ENCODE peak calls at places on chromosomes 1 and 21, in five cellular contexts. Z is K562, P is GM23338, C is GM23248, A is IMR-90. N is an unnamed sample.

GRCh38 chr1:165068716-165069115 is 287.8 kb downstream of the LMX1A start:
- DNase-seq in A (no peak), C (peak), P (no peak), Z (no peak), N (no peak)

GRCh38 chr1:115299266-115299665 is 38.8 kb downstream of the NGF start:
- DNase-seq in P (peak), Z (no peak), C (no peak), A (no peak), N (no peak)

GRCh38 chr1:48061162-48062136 is 64.3 kb upstream of the TRABD2B start:
- DNase-seq in P (peak), Z (peak), C (peak), A (peak), N (peak)

GRCh38 chr1:110341872-110342331 is 2.7 kb downstream of the RBM15 start:
- DNase-seq in C (no peak), Z (no peak), P (no peak), A (no peak), N (no peak)

GRCh38 chr1:153610334-153611023 is 2.5 kb downstream of the S100A16 start:
- DNase-seq in A (peak), P (no peak), C (peak), Z (peak), N (no peak)

GRCh38 chr1:56686171-56686570 is 41.1 kb downstream of the PRKAA2 start:
- DNase-seq in A (peak), P (no peak), Z (no peak), C (peak), N (no peak)

GRCh38 chr1:118902299-118903270 is 85.6 kb downstream of the TBX15 start:
- DNase-seq in Z (no peak), P (no peak), C (peak), A (no peak), N (no peak)

GRCh38 chr1:111736548-111737215 is 2.5 kb downstream of the INKA2 start:
- DNase-seq in Z (no peak), C (no peak), P (no peak), A (peak), N (no peak)

GRCh38 chr1:86155807-86156561 is 588 bp downstream of the COL24A1 start:
- DNase-seq in P (peak), A (peak), Z (no peak), C (peak), N (no peak)

GRCh38 chr1:37808369-37809319 is 636 bp upstream of the YRDC start:
- DNase-seq in Z (peak), C (peak), P (peak), A (peak), N (peak)

GRCh38 chr1:93419344-93419743 is 28.6 kb upstream of the FNBP1L start:
- DNase-seq in Z (no peak), A (no peak), C (no peak), P (no peak), N (no peak)

GRCh38 chr21:36235058-36235582 is 78.5 kb downstream of the DOP1B start:
- DNase-seq in P (no peak), A (no peak), Z (no peak), C (no peak), N (no peak)

GRCh38 chr1:48223372-48224081 is 1.0 kb downstream of the SLC5A9 start:
- DNase-seq in A (no peak), Z (no peak), P (no peak), C (no peak), N (no peak)

GRCh38 chr1:29519733-29520132 is 283.4 kb downstream of the PTPRU start:
- DNase-seq in A (no peak), P (no peak), Z (no peak), C (peak), N (no peak)

GRCh38 chr21:15031790-15032357 is 32.9 kb downstream of the NRIP1 start:
- DNase-seq in P (no peak), A (peak), C (peak), Z (no peak), N (no peak)

GRCh38 chr1:235525314-235525713 is 21.1 kb upstream of the B3GALNT2 start:
- DNase-seq in C (peak), P (no peak), A (peak), Z (no peak), N (no peak)

GRCh38 chr1:119673171-119673940 is 25.3 kb upstream of the ZNF697 start:
- DNase-seq in P (no peak), C (peak), Z (no peak), A (peak), N (no peak)

GRCh38 chr1:49627781-49628180 is 396.0 kb downstream of the AGBL4 start:
- DNase-seq in A (no peak), P (no peak), Z (no peak), C (no peak), N (no peak)

GRCh38 chr1:85245456-85245855 is 14.0 kb downstream of the C1orf52 start:
- DNase-seq in P (no peak), Z (no peak), C (peak), A (no peak), N (no peak)

GRCh38 chr1:24288479-24288878 is 30.7 kb upstream of the GRHL3 start:
- DNase-seq in C (no peak), A (no peak), Z (no peak), P (no peak), N (no peak)
- H2AFZ ChIP-seq in C (no peak), A (no peak), Z (no peak), P (no peak), N (no peak)

GRCh38 chr1:239218296-239218695 is 168.1 kb upstream of the CHRM3 start:
- DNase-seq in C (no peak), P (no peak), A (no peak), Z (no peak), N (no peak)

GRCh38 chr1:239212841-239213240 is 173.5 kb upstream of the CHRM3 start:
- DNase-seq in P (no peak), A (no peak), C (no peak), Z (no peak), N (no peak)
- H2AFZ ChIP-seq in P (peak), A (no peak), C (no peak), Z (no peak), N (no peak)

GRCh38 chr1:83764209-83764608 is 234.7 kb downstream of the TTLL7 start:
- DNase-seq in C (no peak), A (no peak), Z (no peak), P (no peak), N (no peak)
- H2AFZ ChIP-seq in C (no peak), A (no peak), Z (no peak), P (peak), N (no peak)

DNA sequence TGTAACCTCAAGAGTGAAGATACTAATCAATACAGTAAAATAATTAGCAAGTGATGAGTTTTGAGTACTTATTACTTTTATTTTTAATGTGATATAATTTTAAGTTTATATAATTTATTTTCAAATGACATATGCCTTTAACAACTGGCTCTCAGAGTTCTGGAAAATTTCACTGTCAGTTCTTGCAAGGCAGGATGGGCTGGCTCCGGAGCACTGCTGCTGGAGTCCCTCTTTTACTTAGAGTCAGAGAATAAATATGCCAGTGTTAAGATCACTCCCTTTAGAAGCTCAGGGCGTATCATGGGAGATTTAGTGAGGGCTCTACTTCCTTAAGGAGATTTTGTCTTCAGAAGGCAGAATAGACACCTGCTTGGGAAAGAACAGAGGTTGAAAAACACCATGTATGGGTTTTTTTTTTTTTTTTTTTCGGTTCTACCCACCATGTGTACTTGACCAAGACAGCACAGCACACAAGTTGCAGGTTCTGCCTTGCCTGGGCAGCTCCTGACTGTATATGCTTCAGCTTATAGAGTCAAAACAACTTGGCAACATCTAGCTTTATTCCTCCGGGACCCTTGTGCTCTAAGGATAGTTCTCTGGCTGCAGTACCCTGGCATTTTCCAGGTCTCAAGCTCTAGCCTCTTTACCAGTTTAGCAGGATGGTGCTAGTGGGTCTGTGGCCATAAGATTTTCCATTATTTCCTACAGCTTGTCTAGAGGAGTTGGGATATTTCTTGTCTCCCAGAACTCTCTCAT is 29.7 kb upstream of the FMOD start:
- DNase-seq in Z (no peak), P (no peak), C (no peak), A (no peak), N (no peak)
- H2AFZ ChIP-seq in Z (no peak), P (no peak), C (no peak), A (no peak), N (no peak)

GRCh38 chr1:201468844-201469644 is at the start of gene PHLDA3:
- DNase-seq in Z (peak), C (peak), A (peak), P (peak), N (peak)

GRCh38 chr1:201469645-201470074 is 672 bp upstream of the PHLDA3 start:
- DNase-seq in A (no peak), P (peak), Z (no peak), C (no peak), N (no peak)

GRCh38 chr1:201466492-201466891 is 2.5 kb downstream of the PHLDA3 start:
- DNase-seq in C (peak), P (no peak), Z (no peak), A (no peak), N (no peak)

GRCh38 chr1:201470581-201470980 is 1.6 kb upstream of the PHLDA3 start:
- DNase-seq in C (no peak), P (no peak), A (no peak), Z (no peak), N (no peak)

GRCh38 chr1:201468501-201468843 is 516 bp downstream of the PHLDA3 start:
- DNase-seq in P (peak), C (peak), Z (no peak), A (no peak), N (peak)
- H2AFZ ChIP-seq in P (peak), C (no peak), Z (no peak), A (peak), N (peak)

GRCh38 chr1:212920895-212921294 is 29.4 kb upstream of the VASH2 start:
- DNase-seq in P (peak), A (no peak), C (peak), Z (peak), N (no peak)
- H2AFZ ChIP-seq in P (no peak), A (no peak), C (no peak), Z (peak), N (no peak)

GRCh38 chr1:6024376-6024775 is 21.3 kb upstream of the KCNAB2 start:
- DNase-seq in A (no peak), Z (no peak), P (no peak), C (no peak), N (no peak)

GRCh38 chr1:6027591-6027990 is 18.1 kb upstream of the KCNAB2 start:
- DNase-seq in A (no peak), P (no peak), C (no peak), Z (no peak), N (peak)

GRCh38 chr1:6023346-6023745 is 22.3 kb upstream of the KCNAB2 start:
- DNase-seq in P (no peak), Z (no peak), A (no peak), C (no peak), N (no peak)

GRCh38 chr1:6026095-6026809 is 19.4 kb upstream of the KCNAB2 start:
- DNase-seq in Z (no peak), P (peak), A (peak), C (no peak), N (peak)

GRCh38 chr1:6025269-6026094 is 20.2 kb upstream of the KCNAB2 start:
- DNase-seq in C (peak), A (peak), Z (no peak), P (no peak), N (no peak)
- H2AFZ ChIP-seq in C (no peak), A (peak), Z (no peak), P (peak), N (no peak)

DNA sequence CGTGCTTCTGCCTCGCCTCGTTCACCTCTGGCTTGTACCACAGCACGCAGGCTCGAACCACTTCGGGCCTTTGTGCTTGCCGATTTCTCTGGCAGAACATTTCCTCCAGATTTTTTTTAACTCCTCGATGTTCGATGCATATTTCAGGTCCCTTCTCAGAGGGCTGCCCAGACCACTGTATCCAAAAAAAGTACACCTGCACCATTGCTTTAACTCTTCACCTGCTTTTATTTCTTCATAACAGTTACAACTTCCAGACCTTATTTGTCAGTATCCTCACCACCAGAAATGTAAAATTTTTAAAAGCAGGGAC is 1.3 kb upstream of the ZZZ3 start:
- DNase-seq in A (no peak), Z (no peak), C (no peak), P (no peak), N (no peak)
- H2AFZ ChIP-seq in A (peak), Z (peak), C (peak), P (peak), N (peak)

DNA sequence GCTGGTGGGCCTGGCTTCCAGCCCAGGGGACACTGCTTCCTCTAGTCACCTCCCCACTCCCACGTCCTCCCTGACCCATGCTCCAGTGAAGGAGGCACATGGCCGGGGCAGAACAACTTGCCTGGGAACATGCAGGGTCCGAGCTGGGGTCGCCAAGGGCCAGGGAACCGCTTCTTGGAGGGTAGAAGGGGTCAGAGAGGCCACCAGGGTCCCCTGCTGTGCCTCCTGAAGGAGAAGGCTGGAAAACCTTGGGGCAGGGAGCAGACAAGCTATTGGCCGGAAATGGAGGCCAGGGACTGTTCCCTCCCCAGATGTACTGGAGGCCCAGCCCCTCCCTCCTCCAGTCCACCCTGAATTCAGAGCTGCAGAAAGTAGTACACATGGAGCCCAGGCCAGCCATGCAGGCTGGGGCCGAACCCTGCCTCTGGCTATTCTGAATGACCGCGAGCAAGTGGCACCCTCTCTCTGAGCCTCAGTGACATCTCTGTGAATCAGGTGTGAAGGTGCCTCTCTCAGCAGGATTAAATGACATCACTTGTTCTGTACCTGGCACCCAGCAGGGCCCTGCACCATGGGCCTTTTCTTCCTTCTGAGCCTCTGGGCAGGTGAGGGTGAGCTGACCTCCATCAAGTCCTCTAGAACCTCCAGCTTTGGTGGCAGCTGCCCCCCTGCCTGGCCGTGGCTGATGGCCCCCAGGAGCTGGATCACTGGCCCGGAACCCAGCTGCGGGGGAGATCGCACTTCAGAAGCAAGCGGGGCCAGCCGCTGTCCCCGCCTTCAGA is 15.7 kb downstream of the SPOCD1 start:
- DNase-seq in C (no peak), A (no peak), Z (no peak), P (no peak), N (no peak)
- H2AFZ ChIP-seq in C (no peak), A (peak), Z (peak), P (peak), N (no peak)

GRCh38 chr21:37631319-37632117 is 264.9 kb downstream of the DYRK1A start:
- DNase-seq in Z (no peak), P (peak), C (no peak), A (no peak), N (no peak)
- H2AFZ ChIP-seq in Z (peak), P (peak), C (no peak), A (peak), N (no peak)